ENCODE peak calls at places on chromosomes 5 and 9, in five cellular contexts. J is WTC11, E is H1, D is GM23338, L is HepG2. N is an unnamed sample.

GRCh38 chr5:134145779-134146581 is 30.8 kb downstream of the SKP1 start:
- DNase-seq in J (peak; percentile 90), E (peak; percentile 94), D (peak; percentile 89), L (peak; percentile 62), N (peak; percentile 86)

GRCh38 chr9:111271047-111271446 is 59.0 kb downstream of the OR2K2 start:
- DNase-seq in J (no peak), E (no peak), D (no peak), L (no peak), N (no peak)

GRCh38 chr9:94785211-94786169 is 59.0 kb downstream of the AOPEP start:
- DNase-seq in J (no peak), E (no peak), D (no peak), L (peak; percentile 80), N (no peak)

GRCh38 chr5:143554194-143554717 is 150.8 kb upstream of the NR3C1 start:
- DNase-seq in J (no peak), E (no peak), D (no peak), L (no peak), N (no peak)

GRCh38 chr5:76667495-76667894 is 44.3 kb upstream of the F2RL2 start:
- DNase-seq in J (no peak), E (no peak), D (no peak), L (peak; percentile 24), N (peak; percentile 36)

GRCh38 chr5:8884029-8884428 is 661.8 kb downstream of the SEMA5A start:
- DNase-seq in J (no peak), E (no peak), D (no peak), L (no peak), N (no peak)

GRCh38 chr5:72871358-72872024 is 55.0 kb downstream of the TNPO1 start:
- DNase-seq in J (no peak), E (no peak), D (no peak), L (no peak), N (no peak)

GRCh38 chr9:10612649-10613398 is at the start of gene PTPRD:
- DNase-seq in J (peak; percentile 79), E (peak; percentile 79), D (peak; percentile 82), L (peak; percentile 32), N (peak; percentile 4)

GRCh38 chr5:91126448-91126847 is 256.7 kb downstream of the ARRDC3 start:
- DNase-seq in J (no peak), E (no peak), D (no peak), L (no peak), N (no peak)

GRCh38 chr5:6755519-6755918 is 42.3 kb downstream of the TENT4A start:
- DNase-seq in J (no peak), E (no peak), D (no peak), L (no peak), N (no peak)

GRCh38 chr5:167530548-167530947 is 760.9 kb upstream of the WWC1 start:
- DNase-seq in J (no peak), E (no peak), D (peak; percentile 21), L (no peak), N (no peak)

GRCh38 chr5:141186897-141187512 is at the start of gene PCDHB9:
- DNase-seq in J (peak; percentile 71), E (peak; percentile 80), D (peak; percentile 86), L (peak; percentile 17), N (peak; percentile 14)

GRCh38 chr9:93297659-93298497 is 113.9 kb downstream of the WNK2 start:
- DNase-seq in J (peak; percentile 50), E (peak; percentile 57), D (peak; percentile 41), L (no peak), N (no peak)

GRCh38 chr5:77168884-77169254 is 41.6 kb upstream of the PDE8B start:
- DNase-seq in J (no peak), E (no peak), D (no peak), L (no peak), N (peak; percentile 32)

GRCh38 chr9:114289571-114290481 is 33.1 kb upstream of the ORM1 start:
- DNase-seq in J (no peak), E (peak; percentile 44), D (no peak), L (no peak), N (no peak)

GRCh38 chr9:136352682-136353081 is 10.9 kb downstream of the DNLZ start:
- DNase-seq in J (no peak), E (no peak), D (no peak), L (no peak), N (peak; percentile 49)

GRCh38 chr5:136057401-136057951 is 28.7 kb downstream of the TGFBI start:
- DNase-seq in J (no peak), E (no peak), D (no peak), L (no peak), N (no peak)

GRCh38 chr9:77663754-77664153 is 15.6 kb upstream of the GNA14 start:
- DNase-seq in J (no peak), E (no peak), D (no peak), L (no peak), N (no peak)

GRCh38 chr5:67165524-67166459 is 30.8 kb downstream of the CD180 start:
- DNase-seq in J (peak; percentile 88), E (peak; percentile 89), D (peak; percentile 94), L (no peak), N (peak; percentile 36)

DNA sequence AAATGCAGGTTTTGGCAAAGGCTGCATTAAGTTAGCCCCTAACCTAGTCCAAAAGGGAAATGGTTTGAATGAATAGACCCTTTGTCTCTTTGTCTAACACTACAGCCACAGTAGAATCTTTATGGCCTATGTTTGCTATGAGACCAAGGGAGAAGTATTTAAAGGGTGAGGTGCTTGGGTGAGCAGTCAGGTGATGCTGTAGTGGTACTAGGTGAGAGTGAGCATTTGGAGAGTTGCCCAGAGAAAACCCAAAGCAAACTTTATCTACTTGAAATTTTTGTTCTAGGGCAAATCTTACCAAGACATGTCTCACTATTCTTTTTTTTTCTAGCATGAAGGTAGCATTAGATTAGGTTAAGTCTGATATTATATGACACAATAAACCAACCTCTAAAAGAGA is 1961.4 kb upstream of the WWC1 start:
- DNase-seq in J (no peak), E (no peak), D (no peak), L (no peak), N (no peak)
- TF ChIP-seq CREB1 in J (no peak), E (no peak), D (no peak), L (no peak), N (no peak)

GRCh38 chr5:170252710-170253350 is 20.0 kb downstream of the C5orf58 start:
- DNase-seq in J (no peak), E (no peak), D (peak; percentile 36), L (no peak), N (no peak)

GRCh38 chr5:170254056-170254455 is 21.3 kb downstream of the C5orf58 start:
- DNase-seq in J (no peak), E (no peak), D (peak; percentile 34), L (no peak), N (no peak)

GRCh38 chr5:170250810-170251317 is 18.1 kb downstream of the C5orf58 start:
- DNase-seq in J (no peak), E (no peak), D (no peak), L (no peak), N (no peak)

GRCh38 chr5:170251462-170251861 is 18.7 kb downstream of the C5orf58 start:
- DNase-seq in J (no peak), E (no peak), D (no peak), L (no peak), N (no peak)

DNA sequence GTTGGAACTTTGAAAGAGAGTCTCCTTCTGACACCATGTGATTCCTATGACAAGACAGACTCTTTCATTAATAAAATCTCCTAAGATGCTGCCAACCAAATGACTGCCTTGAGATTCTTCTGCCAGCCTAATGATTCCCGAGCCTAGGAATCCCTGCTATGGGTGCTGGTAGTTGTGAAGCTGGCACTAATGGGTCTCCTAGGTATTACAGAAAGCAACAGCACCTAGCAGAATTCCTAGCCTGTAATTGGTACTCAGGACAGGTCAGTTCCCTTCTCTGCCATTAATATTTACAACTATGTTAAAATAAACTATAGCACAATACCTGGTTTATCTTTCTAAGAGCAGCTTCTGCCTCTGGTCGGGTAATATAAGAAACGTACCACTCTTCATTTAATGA is 19.3 kb downstream of the C5orf58 start:
- DNase-seq in J (no peak), E (no peak), D (no peak), L (no peak), N (no peak)
- TF ChIP-seq CREB1 in J (no peak), E (no peak), D (no peak), L (no peak), N (no peak)

GRCh38 chr5:170603578-170604565 is 100.1 kb downstream of the KCNIP1 start:
- DNase-seq in J (peak; percentile 90), E (peak; percentile 92), D (peak; percentile 94), L (peak; percentile 46), N (peak; percentile 91)
- TF ChIP-seq CREB1 in J (no peak), E (no peak), D (no peak), L (no peak), N (no peak)

DNA sequence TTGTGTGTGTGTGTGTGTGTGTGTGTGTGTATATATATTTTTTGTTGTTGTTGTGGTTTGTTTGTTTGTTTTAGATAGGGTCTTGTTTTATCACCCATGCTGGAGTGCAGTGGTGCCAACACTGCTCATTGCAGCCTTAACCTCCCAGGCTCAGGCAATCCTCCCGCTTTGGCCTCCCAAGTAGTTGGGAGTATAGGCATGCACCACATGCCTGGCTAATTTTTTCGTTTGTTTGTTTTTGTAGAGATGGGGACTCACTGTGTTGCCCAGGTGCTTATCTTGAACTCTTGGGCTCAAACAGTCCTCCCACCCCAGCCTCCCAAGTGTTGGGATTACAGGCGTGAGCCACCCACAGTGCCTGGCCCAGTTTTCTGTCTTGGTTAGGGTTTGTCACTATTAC is 77.3 kb downstream of the GAPVD1 start:
- DNase-seq in J (no peak), E (no peak), D (no peak), L (no peak), N (no peak)
- TF ChIP-seq CREB1 in J (no peak), E (no peak), D (no peak), L (no peak), N (no peak)

GRCh38 chr9:13688990-13689600 is 409.6 kb upstream of the MPDZ start:
- DNase-seq in J (peak; percentile 12), E (no peak), D (peak; percentile 46), L (no peak), N (peak; percentile 7)
- TF ChIP-seq CREB1 in J (no peak), E (no peak), D (no peak), L (no peak), N (no peak)

GRCh38 chr5:3202570-3202969 is 393.1 kb upstream of the IRX1 start:
- DNase-seq in J (no peak), E (no peak), D (no peak), L (no peak), N (no peak)
- TF ChIP-seq CREB1 in J (no peak), E (no peak), D (no peak), L (no peak), N (no peak)

DNA sequence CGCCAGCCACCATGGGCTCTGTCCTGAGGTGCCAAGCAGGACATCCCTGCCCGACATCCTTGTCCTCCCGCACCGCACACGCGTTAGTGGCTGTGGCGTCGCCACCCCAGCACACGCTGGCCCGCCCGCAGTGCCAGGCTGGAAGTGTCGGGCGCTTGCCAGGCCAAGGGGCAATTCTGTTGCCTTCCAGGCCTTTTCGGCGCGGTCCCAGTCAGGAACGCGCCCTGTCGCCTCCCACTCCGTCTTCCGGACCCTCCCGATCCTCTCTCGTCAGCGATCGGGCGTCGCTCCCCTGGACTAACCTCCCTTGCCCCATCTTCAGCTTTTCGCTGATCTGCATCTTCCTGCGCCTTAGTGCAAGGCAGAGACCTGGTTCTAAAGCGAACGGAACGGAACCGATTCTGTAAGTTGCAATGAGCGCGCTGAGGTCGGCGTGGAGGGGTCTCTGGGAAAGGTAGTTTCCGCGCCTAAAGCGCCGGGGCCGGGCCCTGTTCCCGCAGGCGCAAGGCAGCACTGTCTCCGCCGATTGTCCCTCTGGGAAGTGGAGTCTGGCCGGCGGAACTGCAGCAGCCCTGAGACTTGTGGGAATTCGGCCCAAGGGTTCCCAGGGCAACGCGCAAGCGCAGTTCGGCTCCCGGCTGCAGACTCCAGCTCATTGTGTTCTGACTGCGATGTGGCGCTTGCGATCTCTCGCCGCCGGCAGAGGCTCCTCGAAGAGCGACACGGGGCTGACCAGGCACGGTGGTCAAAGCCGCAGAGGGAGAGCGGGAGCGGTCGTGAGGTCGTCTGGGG is at the start of gene ZNF454:
- DNase-seq in J (peak; percentile 94), E (peak; percentile 48), D (peak; percentile 98), L (no peak), N (no peak)
- TF ChIP-seq CREB1 in J (peak; percentile 45), E (no peak), D (no peak), L (no peak), N (no peak)

N was measured in K562.